ENCODE peak calls at places on chromosomes 6 and 20, in nine cellular contexts. K is ovary, F is suprapubic skin, B is left lung, V is fibroblast of mammary gland, D is AG04450, I is pancreas, H is stomach, Q is heart right ventricle. S is an unnamed sample.

GRCh38 chr20:4726710-4727391 is 5.1 kb downstream of the PRND start:
- DNase-seq in K (peak; percentile 56), F (no peak), B (peak; percentile 49), V (peak; percentile 87), D (peak; percentile 36), I (no peak), H (no peak), Q (no peak), S (peak; percentile 70)

GRCh38 chr6:88380083-88380482 is 213.9 kb upstream of the CNR1 start:
- DNase-seq in K (peak; percentile 51), F (peak; percentile 61), B (no peak), V (peak; percentile 95), D (no peak), I (no peak), H (no peak), Q (peak; percentile 27), S (peak; percentile 79)

GRCh38 chr6:26107935-26108334 is 20.7 kb downstream of the HFE start:
- DNase-seq in K (no peak), F (no peak), B (no peak), V (no peak), D (no peak), I (no peak), H (no peak), Q (no peak), S (no peak)

GRCh38 chr6:52545844-52546119 is 31.1 kb downstream of the TRAM2 start:
- DNase-seq in K (no peak), F (no peak), B (no peak), V (no peak), D (no peak), I (no peak), H (no peak), Q (no peak), S (no peak)

GRCh38 chr20:855466-856360 is 22.2 kb downstream of the FAM110A start:
- DNase-seq in K (no peak), F (no peak), B (no peak), V (no peak), D (no peak), I (no peak), H (no peak), Q (no peak), S (no peak)

GRCh38 chr20:23630392-23630849 is 7.3 kb downstream of the CST3 start:
- DNase-seq in K (no peak), F (no peak), B (no peak), V (no peak), D (no peak), I (no peak), H (no peak), Q (no peak), S (no peak)

GRCh38 chr6:122839477-122839876 is 50.4 kb downstream of the SMPDL3A start:
- DNase-seq in K (peak; percentile 29), F (peak; percentile 70), B (no peak), V (peak; percentile 64), D (no peak), I (peak; percentile 33), H (peak; percentile 67), Q (no peak), S (peak; percentile 51)

GRCh38 chr6:35496036-35496850 is 636 bp downstream of the TEAD3 start:
- DNase-seq in K (no peak), F (peak; percentile 82), B (no peak), V (no peak), D (no peak), I (peak; percentile 52), H (peak; percentile 54), Q (peak; percentile 50), S (peak; percentile 30)

GRCh38 chr6:30283761-30284160 is 43.0 kb upstream of the TRIM39 start:
- DNase-seq in K (no peak), F (no peak), B (no peak), V (no peak), D (no peak), I (no peak), H (no peak), Q (no peak), S (no peak)

GRCh38 chr6:69887714-69888345 is 21.5 kb downstream of the COL19A1 start:
- DNase-seq in K (no peak), F (no peak), B (no peak), V (no peak), D (no peak), I (no peak), H (no peak), Q (no peak), S (no peak)

GRCh38 chr6:75211920-75212590 is 6.2 kb upstream of the COL12A1 start:
- DNase-seq in K (no peak), F (no peak), B (no peak), V (peak; percentile 46), D (no peak), I (no peak), H (no peak), Q (no peak), S (no peak)

GRCh38 chr6:75213112-75213511 is 7.3 kb upstream of the COL12A1 start:
- DNase-seq in K (no peak), F (no peak), B (no peak), V (no peak), D (no peak), I (no peak), H (no peak), Q (no peak), S (peak; percentile 72)

GRCh38 chr6:75210885-75211739 is 5.3 kb upstream of the COL12A1 start:
- DNase-seq in K (no peak), F (no peak), B (no peak), V (peak; percentile 78), D (peak; percentile 52), I (no peak), H (peak; percentile 54), Q (no peak), S (peak; percentile 73)

GRCh38 chr6:75215291-75215690 is 9.4 kb upstream of the COL12A1 start:
- DNase-seq in K (no peak), F (no peak), B (no peak), V (no peak), D (no peak), I (no peak), H (no peak), Q (no peak), S (no peak)

GRCh38 chr6:75213732-75214131 is 7.9 kb upstream of the COL12A1 start:
- DNase-seq in K (no peak), F (no peak), B (no peak), V (no peak), D (no peak), I (no peak), H (no peak), Q (no peak), S (no peak)
- H3K4me3 ChIP-seq in K (no peak overlapping the region), F (no peak overlapping the region), B (no peak overlapping the region), V (no peak overlapping the region), D (no peak overlapping the region), I (no peak overlapping the region), H (no peak overlapping the region), Q (no peak overlapping the region), S (no peak overlapping the region)

DNA sequence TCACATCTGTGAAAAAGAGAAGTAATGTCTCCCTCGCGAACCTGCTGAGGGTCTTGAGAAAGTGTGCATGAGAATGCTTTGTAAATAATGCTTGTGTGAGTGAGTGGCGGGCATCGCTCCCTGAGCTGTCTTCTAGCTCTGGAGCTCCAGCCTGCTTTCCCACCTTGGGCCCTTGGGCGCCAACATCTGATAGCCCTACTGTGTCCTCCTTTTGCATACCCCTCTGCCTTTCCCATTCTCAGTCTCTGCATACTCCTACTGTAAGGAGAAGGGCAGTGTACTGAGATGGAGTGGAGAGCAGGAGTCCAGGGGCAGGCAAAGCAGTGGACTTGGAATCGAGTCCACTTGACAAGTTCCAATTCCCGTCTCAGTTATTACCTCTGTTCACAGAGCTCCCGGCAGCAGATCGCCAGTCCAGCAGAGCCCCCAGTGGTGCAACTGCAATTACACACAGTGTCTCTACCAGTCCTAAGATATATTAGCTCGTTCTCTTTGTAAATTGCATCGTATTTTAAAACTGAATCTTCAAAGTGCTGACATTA is 855 bp upstream of the NCR2 start:
- DNase-seq in K (no peak), F (no peak), B (no peak), V (no peak), D (no peak), I (no peak), H (no peak), Q (no peak), S (no peak)
- TF ChIP-seq CTCF in K (no peak), F (no peak), B (no peak), V (no peak), D (peak; percentile 47), I (no peak), H (no peak), Q (no peak), S (peak; percentile 4)

GRCh38 chr20:54477556-54477955 is 2.2 kb downstream of the DOK5 start:
- DNase-seq in K (no peak), F (no peak), B (no peak), V (peak; percentile 51), D (no peak), I (no peak), H (no peak), Q (no peak), S (peak; percentile 7)

GRCh38 chr20:54475334-54476287 is at the start of gene DOK5:
- DNase-seq in K (peak; percentile 36), F (peak; percentile 60), B (peak; percentile 39), V (peak; percentile 18), D (no peak), I (no peak), H (no peak), Q (peak; percentile 52), S (peak; percentile 18)

GRCh38 chr20:54479138-54479906 is 3.9 kb downstream of the DOK5 start:
- DNase-seq in K (no peak), F (no peak), B (no peak), V (peak; percentile 11), D (no peak), I (no peak), H (no peak), Q (no peak), S (no peak)

GRCh38 chr20:54476336-54476928 is 1.0 kb downstream of the DOK5 start:
- DNase-seq in K (no peak), F (peak; percentile 52), B (no peak), V (no peak), D (no peak), I (no peak), H (no peak), Q (no peak), S (no peak)

GRCh38 chr20:54477134-54477533 is 1.7 kb downstream of the DOK5 start:
- DNase-seq in K (no peak), F (no peak), B (no peak), V (no peak), D (no peak), I (no peak), H (no peak), Q (no peak), S (no peak)
- H3K4me3 ChIP-seq in K (no peak overlapping the region), F (peak overlapping the region; percentile 58), B (no peak overlapping the region), V (peak overlapping the region; percentile 67), D (peak overlapping the region; percentile 64), I (no peak overlapping the region), H (no peak overlapping the region), Q (peak overlapping the region; percentile 59), S (peak overlapping the region; percentile 6)

DNA sequence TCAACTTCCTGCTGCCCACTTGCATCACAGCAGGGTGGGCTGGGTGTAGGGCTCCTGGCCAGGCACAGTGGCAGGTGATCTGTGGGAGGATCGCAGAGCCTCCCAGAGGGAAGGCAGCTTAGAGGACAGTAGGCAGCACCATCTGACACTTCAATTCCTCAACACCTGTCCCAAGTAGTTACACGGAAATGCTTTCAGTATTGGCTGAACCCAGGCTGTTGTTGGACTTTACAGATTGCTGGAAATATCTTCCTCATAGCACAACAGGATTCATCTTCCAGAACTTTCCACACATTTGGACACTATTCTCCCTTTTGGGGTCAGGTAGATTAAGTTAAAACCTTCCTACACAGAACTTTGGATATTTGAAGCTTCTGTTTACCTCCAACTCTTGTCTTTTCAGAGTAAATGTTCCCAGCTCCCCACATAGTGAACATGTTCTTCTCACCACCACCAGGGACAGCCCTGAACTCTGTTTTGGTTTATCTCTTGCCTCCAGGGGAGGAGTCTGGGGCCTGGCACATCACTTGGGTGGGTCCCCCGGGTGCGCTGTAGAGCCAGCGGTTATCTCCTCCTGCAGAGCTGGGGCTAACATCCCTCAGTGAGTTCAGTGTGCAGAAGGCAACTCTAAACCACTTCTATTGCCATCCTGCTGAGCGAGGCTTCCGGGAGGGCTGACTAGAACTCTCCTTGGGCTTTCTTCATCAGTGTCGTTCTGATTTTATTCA is 3.5 kb upstream of the SLC22A2 start:
- DNase-seq in K (no peak), F (no peak), B (no peak), V (no peak), D (no peak), I (no peak), H (no peak), Q (no peak), S (no peak)
- TF ChIP-seq CTCF in K (no peak), F (no peak), B (no peak), V (no peak), D (no peak), I (no peak), H (no peak), Q (no peak), S (no peak)